ENCODE peak calls at places on chromosomes 2 and 18, in six cellular contexts. Y is Karpas-422, V is mammary epithelial cell, P is neuronal stem cell, T is testis, K is tibial nerve. H is an unnamed sample. For H3K36me3, the result is how much of the 10 kb centered on the place peaks cover.

GRCh38 chr2:81853331-81853730 is 1548.8 kb upstream of the LRRTM1 start:
- DNase-seq in Y (no peak), V (no peak), P (no peak), T (no peak), K (no peak), H (no peak)

GRCh38 chr2:85547859-85548607 is 9.1 kb downstream of the MAT2A start:
- DNase-seq in Y (no peak), V (no peak), P (no peak), T (no peak), K (no peak), H (no peak)

GRCh38 chr2:221612171-221612570 is 40.1 kb upstream of the EPHA4 start:
- DNase-seq in Y (no peak), V (no peak), P (no peak), T (no peak), K (no peak), H (no peak)

GRCh38 chr2:10535703-10536102 is 87.6 kb upstream of the ODC1 start:
- DNase-seq in Y (no peak), V (no peak), P (no peak), T (no peak), K (no peak), H (peak)

GRCh38 chr2:239667431-239667985 is 266.7 kb upstream of the HDAC4 start:
- DNase-seq in Y (no peak), V (no peak), P (no peak), T (peak), K (no peak), H (no peak)

GRCh38 chr18:71134122-71134521 is 845.3 kb downstream of the SOCS6 start:
- DNase-seq in Y (no peak), V (no peak), P (no peak), T (no peak), K (no peak), H (no peak)

GRCh38 chr2:241609859-241610793 is 26.8 kb downstream of the THAP4 start:
- DNase-seq in Y (peak), V (peak), P (peak), T (peak), K (peak), H (peak)

GRCh38 chr2:11102466-11102865 is 52.8 kb upstream of the SLC66A3 start:
- DNase-seq in Y (no peak), V (no peak), P (no peak), T (peak), K (no peak), H (no peak)

GRCh38 chr2:53575606-53576360 is 191.8 kb upstream of the CHAC2 start:
- DNase-seq in Y (no peak), V (no peak), P (no peak), T (peak), K (no peak), H (no peak)

GRCh38 chr2:100778812-100779450 is 41.0 kb upstream of the NPAS2 start:
- DNase-seq in Y (no peak), V (no peak), P (no peak), T (no peak), K (no peak), H (no peak)

GRCh38 chr18:48829443-48830149 is 121.2 kb downstream of the SMAD7 start:
- DNase-seq in Y (no peak), V (no peak), P (no peak), T (no peak), K (no peak), H (peak)

GRCh38 chr2:65491381-65491903 is 59.0 kb upstream of the SPRED2 start:
- DNase-seq in Y (no peak), V (peak), P (no peak), T (no peak), K (no peak), H (no peak)

GRCh38 chr2:28624798-28625701 is 126.6 kb upstream of the PPP1CB start:
- DNase-seq in Y (no peak), V (no peak), P (no peak), T (peak), K (peak), H (peak)
- H3K4me3 ChIP-seq in Y (no peak), V (no peak), P (no peak), T (no peak), K (no peak), H (no peak)

GRCh38 chr2:224781400-224781799 is 65.2 kb upstream of the CCDC195 start:
- DNase-seq in Y (no peak), V (no peak), P (no peak), T (no peak), K (no peak), H (no peak)

GRCh38 chr2:224786848-224787247 is 70.7 kb upstream of the CCDC195 start:
- DNase-seq in Y (no peak), V (no peak), P (no peak), T (no peak), K (no peak), H (no peak)
- H3K36me3 ChIP-seq in Y (under half), V (under half), P (under half), T (under half), K (under half), H (under half)

GRCh38 chr2:45941758-45942738 is 290.6 kb downstream of the PRKCE start:
- DNase-seq in Y (no peak), V (no peak), P (no peak), T (no peak), K (no peak), H (no peak)

GRCh38 chr2:45937990-45938389 is 286.5 kb downstream of the PRKCE start:
- DNase-seq in Y (no peak), V (no peak), P (no peak), T (no peak), K (no peak), H (no peak)

GRCh38 chr2:45936623-45936979 is 285.1 kb downstream of the PRKCE start:
- DNase-seq in Y (no peak), V (no peak), P (no peak), T (no peak), K (no peak), H (no peak)

GRCh38 chr2:45935791-45936622 is 284.5 kb downstream of the PRKCE start:
- DNase-seq in Y (peak), V (peak), P (peak), T (peak), K (peak), H (peak)

GRCh38 chr2:45938649-45939511 is 287.4 kb downstream of the PRKCE start:
- DNase-seq in Y (no peak), V (peak), P (no peak), T (peak), K (peak), H (no peak)
- H3K4me3 ChIP-seq in Y (no peak), V (no peak), P (no peak), T (no peak), K (no peak), H (no peak)

GRCh38 chr18:10497350-10497749 is 28.5 kb upstream of the NAPG start:
- DNase-seq in Y (no peak), V (peak), P (no peak), T (no peak), K (no peak), H (no peak)

GRCh38 chr18:10499230-10499629 is 26.6 kb upstream of the NAPG start:
- DNase-seq in Y (no peak), V (no peak), P (no peak), T (no peak), K (no peak), H (no peak)

GRCh38 chr18:10495936-10496335 is 29.9 kb upstream of the NAPG start:
- DNase-seq in Y (no peak), V (no peak), P (no peak), T (no peak), K (no peak), H (no peak)

GRCh38 chr18:10504723-10505122 is 21.1 kb upstream of the NAPG start:
- DNase-seq in Y (no peak), V (no peak), P (no peak), T (no peak), K (no peak), H (no peak)

DNA sequence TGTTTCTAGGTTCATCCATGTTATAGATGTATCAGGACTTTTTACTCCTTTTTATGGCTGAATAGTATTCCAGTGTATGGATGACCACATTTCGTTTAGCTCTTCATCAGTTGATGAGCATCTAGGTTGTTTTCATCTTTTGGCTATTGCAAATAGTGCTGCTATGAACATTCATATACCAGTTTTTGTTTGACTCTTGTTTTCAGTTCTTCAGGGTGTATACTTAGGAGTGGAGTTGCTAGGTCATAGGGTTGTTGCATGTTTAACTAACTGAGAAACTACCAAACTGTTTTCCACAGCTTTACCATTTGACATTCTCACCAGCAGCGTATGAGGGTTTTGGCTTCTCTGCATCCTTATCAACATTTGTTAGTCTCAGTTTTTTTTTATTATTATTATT is 25.8 kb upstream of the NAPG start:
- DNase-seq in Y (no peak), V (no peak), P (no peak), T (no peak), K (no peak), H (no peak)
- H3K36me3 ChIP-seq in Y (under half), V (under half), P (under half), T (under half), K (under half), H (under half)

DNA sequence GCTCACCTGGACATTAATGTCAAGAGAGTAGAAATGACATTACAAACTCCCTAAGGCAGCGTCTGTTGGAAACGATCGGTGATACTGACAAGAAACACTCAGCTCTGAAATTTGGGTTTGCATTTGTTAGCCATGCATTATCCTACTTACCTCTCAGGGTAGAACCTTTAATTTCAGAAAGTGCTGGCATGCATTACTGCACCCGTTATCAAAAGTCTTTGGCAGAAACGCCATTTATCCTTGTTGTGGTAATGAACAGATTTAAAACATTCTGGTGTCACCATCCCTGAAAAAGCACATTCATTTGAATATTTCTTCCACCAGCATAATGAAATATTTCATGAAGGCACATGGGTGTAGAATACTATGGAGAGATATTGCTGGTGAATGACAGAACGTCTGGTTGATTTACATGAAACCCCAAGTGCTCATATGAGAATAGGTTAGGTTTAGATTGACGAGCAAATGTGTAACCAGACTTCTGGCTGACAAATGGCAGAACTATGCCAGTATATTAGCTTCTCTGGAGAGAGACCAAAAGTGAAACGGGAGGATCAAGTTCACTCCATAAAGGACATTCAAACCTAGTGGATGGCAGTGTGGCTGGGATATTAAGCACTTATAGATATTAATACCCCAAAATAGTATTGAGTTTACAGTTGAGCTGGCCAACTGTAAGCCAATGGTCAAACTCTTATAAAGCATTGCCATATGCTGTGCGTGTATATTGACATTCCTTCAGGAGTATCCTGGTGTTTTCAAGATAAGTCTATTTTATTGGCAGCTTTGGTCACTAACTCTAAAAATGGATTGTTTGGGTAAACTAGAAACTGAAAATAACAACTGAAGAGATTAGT is 53.6 kb upstream of the ITGB6 start:
- DNase-seq in Y (no peak), V (peak), P (no peak), T (no peak), K (no peak), H (no peak)
- H3K4me3 ChIP-seq in Y (no peak), V (no peak), P (no peak), T (no peak), K (no peak), H (no peak)